ENCODE peak calls at places on chromosomes 1 and 21, in four cellular contexts. V is PC-3, I is psoas muscle, Z is coronary artery. A is an unnamed sample.

GRCh38 chr1:206495493-206496046 is 11.8 kb upstream of the RASSF5 start:
- DNase-seq in Z (no peak), I (no peak), V (no peak), A (no peak)

GRCh38 chr1:240294566-240294965 is 202.9 kb downstream of the FMN2 start:
- DNase-seq in V (no peak), Z (no peak), I (no peak), A (no peak)

GRCh38 chr21:26945916-26946315 is 21.0 kb downstream of the ADAMTS5 start:
- DNase-seq in Z (no peak), I (peak; percentile 56), V (no peak), A (no peak)

GRCh38 chr1:125087691-125088090 is 3902.9 kb downstream of the SRGAP2C start:
- DNase-seq in I (peak; percentile 12), V (no peak), Z (no peak), A (no peak)

GRCh38 chr1:158124034-158124433 is 56.7 kb upstream of the CD1D start:
- DNase-seq in Z (no peak), I (no peak), V (peak; percentile 63), A (peak; percentile 59)

GRCh38 chr1:178645826-178646200 is 79.2 kb upstream of the RALGPS2 start:
- DNase-seq in V (peak; percentile 18), Z (no peak), I (no peak), A (no peak)

GRCh38 chr1:32335951-32336867 is at the start of gene MARCKSL1:
- DNase-seq in Z (no peak), I (peak; percentile 87), V (peak; percentile 70), A (no peak)

GRCh38 chr1:87044840-87045239 is 130.4 kb downstream of the HS2ST1 start:
- DNase-seq in I (no peak), V (no peak), Z (no peak), A (no peak)

GRCh38 chr1:228161381-228161780 is 4.2 kb upstream of the IBA57 start:
- DNase-seq in I (no peak), V (no peak), Z (no peak), A (no peak)

GRCh38 chr1:67429528-67430357 is 459 bp downstream of the SERBP1 start:
- DNase-seq in I (peak; percentile 66), Z (peak; percentile 77), V (peak; percentile 27), A (no peak)

GRCh38 chr1:206828061-206828460 is 37.4 kb upstream of the IL20 start:
- DNase-seq in Z (no peak), V (no peak), I (no peak), A (no peak)

GRCh38 chr1:156433602-156434001 is 64.6 kb downstream of the RHBG start:
- DNase-seq in I (no peak), Z (no peak), V (no peak), A (no peak)

GRCh38 chr1:156623946-156624813 is 5.0 kb downstream of the HAPLN2 start:
- DNase-seq in Z (no peak), V (peak; percentile 33), I (peak; percentile 70), A (no peak)

GRCh38 chr1:109969430-109969829 is 15.1 kb upstream of the AHCYL1 start:
- DNase-seq in I (no peak), V (peak; percentile 77), Z (no peak), A (no peak)

GRCh38 chr1:7295946-7296345 is 475.1 kb upstream of the VAMP3 start:
- DNase-seq in I (no peak), Z (no peak), V (no peak), A (no peak)

GRCh38 chr1:2236695-2237677 is 8.9 kb downstream of the SKI start:
- DNase-seq in V (no peak), I (no peak), Z (peak; percentile 72), A (no peak)

GRCh38 chr21:33834801-33835500 is 80.7 kb downstream of the ATP5PO start:
- DNase-seq in V (no peak), I (no peak), Z (no peak), A (no peak)

GRCh38 chr1:76640092-76640491 is 227.2 kb upstream of the ST6GALNAC5 start:
- DNase-seq in Z (no peak), I (no peak), V (peak; percentile 44), A (no peak)

GRCh38 chr1:19978143-19978542 is 1.3 kb downstream of the PLA2G2A start:
- DNase-seq in Z (no peak), V (no peak), I (no peak), A (no peak)

GRCh38 chr1:58813801-58814200 is 30.0 kb upstream of the JUN start:
- DNase-seq in I (no peak), Z (no peak), V (no peak), A (no peak)

GRCh38 chr1:150516050-150516591 is 569 bp downstream of the FALEC start:
- DNase-seq in I (no peak), V (peak; percentile 24), Z (no peak), A (no peak)

GRCh38 chr1:82377201-82377884 is 576.6 kb downstream of the ADGRL2 start:
- DNase-seq in I (no peak), Z (no peak), V (peak; percentile 60), A (no peak)

GRCh38 chr1:245986404-245987221 is 520.5 kb downstream of the SMYD3 start:
- DNase-seq in Z (no peak), I (no peak), V (peak; percentile 78), A (peak; percentile 61)

GRCh38 chr1:61089338-61089737 is 7.0 kb downstream of the NFIA start:
- DNase-seq in V (peak; percentile 39), Z (no peak), I (no peak), A (no peak)

GRCh38 chr1:22791736-22792325 is 81.2 kb downstream of the EPHB2 start:
- DNase-seq in I (no peak), Z (no peak), V (no peak), A (no peak)

GRCh38 chr21:32726742-32727477 is 903 bp downstream of the SYNJ1 start:
- DNase-seq in V (peak; percentile 28), Z (no peak), I (no peak), A (no peak)

GRCh38 chr1:236472850-236473788 is 50.7 kb upstream of the LGALS8 start:
- DNase-seq in V (no peak), Z (no peak), I (no peak), A (no peak)

GRCh38 chr1:199859525-199859924 is 168.0 kb upstream of the NR5A2 start:
- DNase-seq in Z (no peak), V (peak; percentile 98), I (no peak), A (peak; percentile 50)

GRCh38 chr1:181131255-181131901 is 42.9 kb downstream of the IER5 start:
- DNase-seq in Z (no peak), I (no peak), V (no peak), A (no peak)

GRCh38 chr1:181126871-181127587 is 38.5 kb downstream of the IER5 start:
- DNase-seq in Z (no peak), V (peak; percentile 88), I (no peak), A (no peak)

GRCh38 chr1:181127898-181128453 is 39.5 kb downstream of the IER5 start:
- DNase-seq in Z (no peak), I (no peak), V (peak; percentile 46), A (no peak)

GRCh38 chr1:181129771-181130606 is 41.5 kb downstream of the IER5 start:
- DNase-seq in I (no peak), Z (no peak), V (no peak), A (no peak)

GRCh38 chr1:181128592-181129497 is 40.3 kb downstream of the IER5 start:
- DNase-seq in I (no peak), V (no peak), Z (no peak), A (no peak)
- H3K27ac ChIP-seq in I (no peak overlapping the region), V (peak overlapping the region; percentile 96), Z (no peak overlapping the region), A (no peak overlapping the region)

GRCh38 chr1:198270421-198270820 is 113.6 kb downstream of the NEK7 start:
- DNase-seq in I (no peak), Z (no peak), V (no peak), A (no peak)
- H3K27ac ChIP-seq in I (no peak overlapping the region), Z (no peak overlapping the region), V (no peak overlapping the region), A (no peak overlapping the region)

GRCh38 chr1:185068362-185068761 is 23.0 kb downstream of the RNF2 start:
- DNase-seq in Z (no peak), V (no peak), I (no peak), A (no peak)
- H3K27ac ChIP-seq in Z (no peak overlapping the region), V (no peak overlapping the region), I (no peak overlapping the region), A (no peak overlapping the region)

DNA sequence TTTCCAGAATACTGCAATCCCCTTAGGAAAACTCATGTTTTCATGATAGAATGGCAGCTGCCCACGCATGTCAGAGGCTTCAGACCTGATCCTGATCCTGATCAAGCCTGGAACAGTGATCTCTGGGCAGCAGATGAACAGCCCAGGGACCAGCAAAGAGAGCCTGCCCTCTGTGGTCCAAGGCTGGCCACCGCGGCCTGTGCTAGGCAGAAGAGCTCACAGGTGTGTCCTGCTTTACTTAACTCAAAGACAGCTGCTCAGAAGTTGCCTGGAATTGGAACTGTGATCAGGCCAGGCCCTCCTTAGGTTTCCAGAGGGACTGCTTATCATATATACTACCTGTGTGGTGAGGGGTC is 21.2 kb upstream of the BCAR3 start:
- DNase-seq in V (no peak), I (no peak), Z (no peak), A (no peak)
- H3K27ac ChIP-seq in V (peak overlapping the region; percentile 99), I (peak overlapping the region; percentile 93), Z (no peak overlapping the region), A (peak overlapping the region; percentile 99)

DNA sequence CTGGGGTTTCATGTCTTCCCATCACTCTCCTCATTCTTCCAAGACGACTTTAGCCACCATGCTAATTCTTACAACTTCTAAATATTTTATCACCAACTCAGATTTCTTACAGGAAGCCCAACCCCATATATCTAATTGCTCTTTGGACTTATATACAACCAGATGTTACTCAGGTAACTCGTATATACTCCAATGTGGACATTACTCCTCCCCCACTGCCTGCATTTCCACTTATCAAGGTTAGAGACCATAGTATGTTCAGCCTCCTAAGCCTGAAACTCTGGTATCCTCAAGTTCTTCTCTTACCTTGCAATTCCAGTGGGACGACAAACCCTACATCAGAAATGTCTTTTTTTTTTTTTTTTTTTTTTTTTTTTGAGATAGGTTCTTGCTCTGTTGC is 2.7 kb upstream of the RCC1 start:
- DNase-seq in Z (no peak), V (no peak), I (no peak), A (no peak)
- H3K27ac ChIP-seq in Z (no peak overlapping the region), V (no peak overlapping the region), I (no peak overlapping the region), A (no peak overlapping the region)

GRCh38 chr1:204584699-204585372 is 68.6 kb downstream of the MDM4 start:
- DNase-seq in Z (no peak), I (no peak), V (no peak), A (no peak)
- H3K27ac ChIP-seq in Z (no peak overlapping the region), I (no peak overlapping the region), V (no peak overlapping the region), A (no peak overlapping the region)

GRCh38 chr1:36324322-36324802 is 917 bp upstream of the EVA1B start:
- DNase-seq in Z (no peak), I (no peak), V (no peak), A (no peak)
- H3K27ac ChIP-seq in Z (peak overlapping the region; percentile 93), I (no peak overlapping the region), V (no peak overlapping the region), A (no peak overlapping the region)

DNA sequence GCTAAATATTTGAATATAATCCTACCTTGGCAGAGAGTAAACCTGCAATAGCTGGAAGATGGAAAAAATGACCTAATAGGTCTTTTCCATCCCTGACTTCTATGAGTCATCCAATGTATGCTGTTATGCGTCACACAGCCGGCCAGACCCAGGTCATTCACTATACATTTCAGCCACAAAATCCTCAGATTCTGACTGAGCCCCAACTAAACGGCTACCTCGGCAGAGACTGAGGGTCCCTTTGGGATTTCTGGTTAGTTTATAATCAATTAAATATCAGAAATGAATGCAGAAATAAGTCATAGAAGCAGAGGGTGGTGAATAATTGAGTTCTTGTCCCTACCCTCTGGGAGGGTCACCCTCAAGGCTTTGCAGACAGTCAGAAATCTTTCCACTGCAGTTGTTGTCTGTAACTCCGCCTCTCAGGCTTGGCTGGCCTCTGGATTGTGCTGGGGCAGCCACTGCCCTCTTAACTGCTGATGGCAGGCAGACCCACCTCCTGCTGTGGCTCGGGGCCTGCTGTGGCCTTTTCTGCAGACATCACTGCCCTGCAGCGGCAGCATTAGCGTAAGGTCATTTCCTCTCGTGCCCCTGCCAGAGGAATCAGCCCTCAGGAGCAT is 240.5 kb downstream of the TGFB2 start:
- DNase-seq in V (peak; percentile 99), I (no peak), Z (no peak), A (peak; percentile 43)
- H3K27ac ChIP-seq in V (peak overlapping the region; percentile 92), I (no peak overlapping the region), Z (no peak overlapping the region), A (peak overlapping the region; percentile 57)

A was measured in epithelial cell of prostate.